ENCODE peak calls at places on chromosomes 3 and 15, in ten cellular contexts. R is tibial artery, E is HL-60, Z is sigmoid colon, J is heart left ventricle, G is Peyer's patch, Y is right atrium auricular region, H is pancreas, S is left ventricle myocardium inferior, M is aorta. I is an unnamed sample.
A peak's percentile ranks its signal among the peaks of the same experiment; 100 is the strongest.

GRCh38 chr3:71050521-71051258 is 532.8 kb downstream of the FOXP1 start:
- DNase-seq in R (no peak), E (no peak), Z (no peak), J (no peak), G (no peak), Y (no peak), H (no peak), S (no peak), M (no peak), I (peak; percentile 71)

GRCh38 chr15:56176996-56177395 is 66.7 kb downstream of the RFX7 start:
- DNase-seq in R (no peak), E (no peak), Z (no peak), J (no peak), G (no peak), Y (no peak), H (no peak), S (no peak), M (no peak), I (no peak)

GRCh38 chr3:61882253-61882652 is 320.9 kb downstream of the PTPRG start:
- DNase-seq in R (no peak), E (no peak), Z (no peak), J (no peak), G (no peak), Y (no peak), H (no peak), S (no peak), M (no peak), I (no peak)

GRCh38 chr3:65548848-65549625 is 489.7 kb downstream of the MAGI1 start:
- DNase-seq in R (peak; percentile 68), E (no peak), Z (peak; percentile 79), J (peak; percentile 72), G (no peak), Y (no peak), H (peak; percentile 54), S (peak; percentile 45), M (peak; percentile 85), I (peak; percentile 10)

GRCh38 chr3:63130625-63131024 is 147.5 kb upstream of the SYNPR start:
- DNase-seq in R (no peak), E (no peak), Z (no peak), J (no peak), G (no peak), Y (no peak), H (no peak), S (no peak), M (no peak), I (no peak)

GRCh38 chr15:99076555-99077308 is 28.1 kb upstream of the SYNM start:
- DNase-seq in R (peak; percentile 73), E (peak; percentile 50), Z (peak; percentile 82), J (no peak), G (peak; percentile 69), Y (no peak), H (peak; percentile 46), S (peak; percentile 25), M (no peak), I (no peak)

GRCh38 chr3:171129827-171130226 is 103.3 kb upstream of the SLC2A2 start:
- DNase-seq in R (no peak), E (no peak), Z (no peak), J (no peak), G (no peak), Y (no peak), H (no peak), S (no peak), M (no peak), I (no peak)

GRCh38 chr3:177478170-177478859 is 281.0 kb upstream of the TBL1XR1 start:
- DNase-seq in R (peak; percentile 68), E (no peak), Z (no peak), J (no peak), G (no peak), Y (peak; percentile 71), H (no peak), S (no peak), M (no peak), I (no peak)

GRCh38 chr15:57395292-57395691 is 19.0 kb downstream of the CGNL1 start:
- DNase-seq in R (no peak), E (no peak), Z (no peak), J (no peak), G (no peak), Y (no peak), H (no peak), S (no peak), M (no peak), I (no peak)

GRCh38 chr15:80396094-80396493 is 8.1 kb upstream of the ARNT2 start:
- DNase-seq in R (no peak), E (no peak), Z (no peak), J (no peak), G (no peak), Y (no peak), H (no peak), S (no peak), M (no peak), I (no peak)

GRCh38 chr3:86723433-86723832 is 267.5 kb downstream of the VGLL3 start:
- DNase-seq in R (no peak), E (no peak), Z (no peak), J (no peak), G (no peak), Y (no peak), H (no peak), S (no peak), M (no peak), I (no peak)

GRCh38 chr3:30233924-30234666 is 372.3 kb upstream of the TGFBR2 start:
- DNase-seq in R (no peak), E (no peak), Z (no peak), J (no peak), G (no peak), Y (no peak), H (no peak), S (no peak), M (no peak), I (no peak)

GRCh38 chr3:30232546-30232945 is 373.9 kb upstream of the TGFBR2 start:
- DNase-seq in R (no peak), E (no peak), Z (no peak), J (no peak), G (no peak), Y (no peak), H (no peak), S (no peak), M (no peak), I (no peak)

GRCh38 chr3:30236011-30236410 is 370.4 kb upstream of the TGFBR2 start:
- DNase-seq in R (no peak), E (no peak), Z (no peak), J (no peak), G (no peak), Y (no peak), H (no peak), S (no peak), M (no peak), I (no peak)

GRCh38 chr3:30231277-30232141 is 374.9 kb upstream of the TGFBR2 start:
- DNase-seq in R (no peak), E (no peak), Z (no peak), J (no peak), G (no peak), Y (no peak), H (no peak), S (no peak), M (no peak), I (no peak)

GRCh38 chr3:30232142-30232541 is 374.3 kb upstream of the TGFBR2 start:
- DNase-seq in R (no peak), E (no peak), Z (no peak), J (no peak), G (no peak), Y (peak; percentile 77), H (no peak), S (no peak), M (no peak), I (no peak)
- H3K27ac ChIP-seq in R (no peak overlapping the region), E (no peak overlapping the region), Z (peak overlapping the region; percentile 50), J (peak overlapping the region; percentile 76), G (no peak overlapping the region), Y (peak overlapping the region; percentile 58), H (no peak overlapping the region), S (peak overlapping the region; percentile 77), M (no peak overlapping the region), I (peak overlapping the region; percentile 7)

DNA sequence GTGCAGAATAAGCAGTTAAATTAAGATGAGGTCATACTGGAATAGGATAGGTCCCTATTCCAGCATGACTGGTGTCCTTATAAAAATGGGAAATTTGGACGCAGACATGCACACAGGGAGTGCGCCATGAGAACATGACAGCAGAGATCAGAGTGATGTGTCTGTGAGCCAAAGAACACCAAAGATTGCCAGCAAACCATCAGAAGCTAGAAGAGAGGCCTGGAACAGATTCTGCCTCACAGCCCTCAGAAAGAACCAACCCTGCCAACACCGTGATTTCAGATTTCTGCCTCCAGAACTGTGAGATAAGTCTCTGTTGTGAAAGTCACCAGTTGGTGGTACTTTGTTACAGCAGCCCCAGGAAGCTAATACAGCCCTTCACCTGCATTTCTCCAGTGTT is 34.7 kb downstream of the EPHB1 start:
- DNase-seq in R (no peak), E (no peak), Z (no peak), J (no peak), G (no peak), Y (no peak), H (no peak), S (no peak), M (no peak), I (no peak)
- H3K27ac ChIP-seq in R (no peak overlapping the region), E (no peak overlapping the region), Z (no peak overlapping the region), J (no peak overlapping the region), G (no peak overlapping the region), Y (no peak overlapping the region), H (no peak overlapping the region), S (no peak overlapping the region), M (no peak overlapping the region), I (no peak overlapping the region)

GRCh38 chr3:152620395-152620794 is 214.5 kb upstream of the P2RY1 start:
- DNase-seq in R (no peak), E (no peak), Z (no peak), J (no peak), G (no peak), Y (no peak), H (no peak), S (no peak), M (no peak), I (peak; percentile 51)

GRCh38 chr3:152621006-152621868 is 213.7 kb upstream of the P2RY1 start:
- DNase-seq in R (no peak), E (no peak), Z (no peak), J (no peak), G (no peak), Y (no peak), H (no peak), S (no peak), M (no peak), I (no peak)

GRCh38 chr3:152623286-152623685 is 211.6 kb upstream of the P2RY1 start:
- DNase-seq in R (no peak), E (no peak), Z (no peak), J (no peak), G (no peak), Y (no peak), H (no peak), S (no peak), M (no peak), I (no peak)

GRCh38 chr3:152622813-152623167 is 212.1 kb upstream of the P2RY1 start:
- DNase-seq in R (no peak), E (no peak), Z (no peak), J (no peak), G (no peak), Y (no peak), H (no peak), S (no peak), M (no peak), I (no peak)

GRCh38 chr3:152621967-152622812 is 212.7 kb upstream of the P2RY1 start:
- DNase-seq in R (no peak), E (no peak), Z (no peak), J (no peak), G (no peak), Y (no peak), H (no peak), S (no peak), M (no peak), I (no peak)
- H3K27ac ChIP-seq in R (no peak overlapping the region), E (no peak overlapping the region), Z (peak overlapping the region; percentile 8), J (no peak overlapping the region), G (no peak overlapping the region), Y (peak overlapping the region; percentile 26), H (no peak overlapping the region), S (peak overlapping the region; percentile 56), M (no peak overlapping the region), I (no peak overlapping the region)

GRCh38 chr3:32313723-32314473 is 75.4 kb downstream of the CMTM8 start:
- DNase-seq in R (no peak), E (no peak), Z (no peak), J (no peak), G (no peak), Y (no peak), H (no peak), S (no peak), M (no peak), I (no peak)
- H3K27ac ChIP-seq in R (no peak overlapping the region), E (no peak overlapping the region), Z (no peak overlapping the region), J (peak overlapping the region; percentile 8), G (no peak overlapping the region), Y (no peak overlapping the region), H (no peak overlapping the region), S (no peak overlapping the region), M (no peak overlapping the region), I (no peak overlapping the region)

I was measured in substantia nigra.